ENCODE peak calls at places on chromosomes 6 and 20, in nine cellular contexts. F is brain microvascular endothelial cell, I is adrenal gland, S is psoas muscle, O is tibial artery, B is fibroblast of lung, Y is aorta, L is HCT116, E is SJCRH30. P is an unnamed sample.

GRCh38 chr20:8786383-8786782 is 282.5 kb upstream of the PLCB4 start:
- DNase-seq in I (no peak), O (no peak), B (no peak), Y (no peak), L (no peak), S (no peak), F (no peak), E (no peak), P (no peak)

GRCh38 chr6:112253842-112254816 is at the start of gene LAMA4:
- DNase-seq in L (no peak), I (peak; percentile 31), B (peak; percentile 83), F (peak; percentile 87), O (peak; percentile 72), E (peak; percentile 54), S (peak; percentile 71), Y (peak; percentile 56), P (peak; percentile 7)

GRCh38 chr6:16319813-16320532 is 81.6 kb downstream of the GMPR start:
- DNase-seq in B (peak; percentile 95), E (peak; percentile 85), F (peak; percentile 96), Y (peak; percentile 86), I (peak; percentile 92), O (peak; percentile 90), S (peak; percentile 92), L (peak; percentile 59), P (peak; percentile 85)

GRCh38 chr6:131387706-131388455 is 185.1 kb upstream of the ARG1 start:
- DNase-seq in L (no peak), B (no peak), I (no peak), F (no peak), S (no peak), E (no peak), O (no peak), Y (no peak), P (no peak)

GRCh38 chr6:15970517-15970916 is 158.4 kb upstream of the MYLIP start:
- DNase-seq in O (no peak), F (no peak), E (no peak), B (no peak), I (no peak), L (no peak), Y (no peak), S (no peak), P (no peak)

GRCh38 chr20:22942742-22943141 is 92.4 kb upstream of the SSTR4 start:
- DNase-seq in L (no peak), F (no peak), B (no peak), I (no peak), E (no peak), Y (no peak), S (no peak), O (no peak), P (no peak)

GRCh38 chr20:5741089-5741488 is 9.1 kb upstream of the SHLD1 start:
- DNase-seq in E (peak; percentile 65), B (peak; percentile 57), L (no peak), Y (no peak), S (no peak), O (no peak), F (no peak), I (peak; percentile 76), P (no peak)

GRCh38 chr6:33962186-33962585 is 158.4 kb upstream of the MLN start:
- DNase-seq in I (no peak), Y (no peak), S (no peak), L (no peak), F (no peak), O (no peak), E (no peak), B (peak; percentile 15), P (no peak)

GRCh38 chr6:16752206-16752867 is 8.9 kb downstream of the ATXN1 start:
- DNase-seq in O (no peak), Y (no peak), E (no peak), F (peak; percentile 78), B (peak; percentile 91), L (no peak), I (no peak), S (no peak), P (no peak)

GRCh38 chr6:38166411-38167240 is 347.1 kb downstream of the ZFAND3 start:
- DNase-seq in I (no peak), F (no peak), E (no peak), Y (no peak), B (no peak), S (no peak), O (no peak), L (no peak), P (no peak)

GRCh38 chr6:115947964-115948541 is 112.6 kb downstream of the FRK start:
- DNase-seq in O (no peak), S (no peak), Y (no peak), L (no peak), I (no peak), F (no peak), B (no peak), E (no peak), P (no peak)

GRCh38 chr6:75145976-75146375 is 59.9 kb downstream of the COL12A1 start:
- DNase-seq in Y (no peak), O (no peak), F (no peak), E (no peak), L (no peak), B (no peak), S (no peak), I (no peak), P (no peak)

GRCh38 chr6:160285541-160286105 is 27.0 kb upstream of the SLC22A2 start:
- DNase-seq in F (no peak), I (no peak), S (no peak), L (no peak), Y (no peak), B (no peak), O (no peak), E (no peak), P (no peak)

GRCh38 chr20:39849664-39850063 is 839.4 kb downstream of the MAFB start:
- DNase-seq in B (peak; percentile 91), S (peak; percentile 89), Y (peak; percentile 90), O (peak; percentile 85), E (peak; percentile 27), L (no peak), I (peak; percentile 96), F (peak; percentile 89), P (peak; percentile 16)

GRCh38 chr6:29071831-29072723 is 15.0 kb downstream of the OR2B3 start:
- DNase-seq in I (no peak), L (peak; percentile 51), E (peak; percentile 55), F (peak; percentile 34), Y (no peak), B (no peak), O (no peak), S (no peak), P (no peak)

GRCh38 chr6:19382676-19383075 is 454.5 kb upstream of the ID4 start:
- DNase-seq in Y (no peak), S (no peak), I (no peak), O (no peak), E (no peak), L (no peak), F (no peak), B (no peak), P (no peak)

GRCh38 chr6:127118505-127119360 is at the start of gene RSPO3:
- DNase-seq in B (peak; percentile 43), Y (peak; percentile 43), L (no peak), I (no peak), F (peak; percentile 21), S (peak; percentile 63), O (peak; percentile 64), E (peak; percentile 7), P (no peak)

GRCh38 chr6:36615018-36615761 is 21.0 kb downstream of the SRSF3 start:
- DNase-seq in Y (peak; percentile 61), B (peak; percentile 77), O (peak; percentile 70), S (peak; percentile 76), E (peak; percentile 75), I (peak; percentile 59), F (no peak), L (peak; percentile 41), P (no peak)

DNA sequence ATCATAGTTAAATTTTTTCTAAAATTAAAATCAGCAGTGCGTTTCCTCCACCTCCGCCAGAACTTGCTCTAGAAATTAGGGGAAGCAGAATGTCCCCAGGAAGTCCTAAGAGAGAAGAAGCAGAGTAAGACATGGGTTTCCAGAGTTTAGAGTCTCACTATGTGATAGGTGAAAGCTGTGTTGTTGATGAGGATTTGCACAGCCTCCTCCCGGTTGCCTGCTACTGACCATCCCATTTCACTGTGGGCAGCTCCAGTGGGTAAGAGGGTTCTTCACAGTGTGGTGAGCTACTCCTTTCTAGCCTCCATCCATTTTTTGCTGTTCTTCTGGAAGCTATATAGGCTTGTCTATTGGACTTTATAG is 13.3 kb downstream of the UST start:
- DNase-seq in Y (no peak), I (no peak), B (no peak), L (no peak), S (no peak), O (no peak), F (no peak), E (no peak), P (no peak)
- H3K27ac ChIP-seq in Y (peak overlapping the region; percentile 47), I (peak overlapping the region; percentile 16), B (peak overlapping the region; percentile 74), L (no peak overlapping the region), S (no peak overlapping the region), O (peak overlapping the region; percentile 78), F (peak overlapping the region; percentile 78), E (no peak overlapping the region), P (no peak overlapping the region)

GRCh38 chr6:122323361-122323760 is 76.1 kb upstream of the HSF2 start:
- DNase-seq in S (no peak), B (peak; percentile 0), E (peak; percentile 2), O (no peak), F (peak; percentile 1), L (no peak), Y (no peak), I (no peak), P (no peak)

GRCh38 chr6:122322824-122323223 is 76.6 kb upstream of the HSF2 start:
- DNase-seq in L (no peak), F (peak; percentile 34), O (no peak), Y (no peak), B (peak; percentile 49), E (peak; percentile 15), I (peak; percentile 22), S (no peak), P (no peak)
- H3K27ac ChIP-seq in L (no peak overlapping the region), F (peak overlapping the region; percentile 11), O (peak overlapping the region; percentile 27), Y (no peak overlapping the region), B (no peak overlapping the region), E (no peak overlapping the region), I (no peak overlapping the region), S (no peak overlapping the region), P (no peak overlapping the region)

GRCh38 chr6:91299544-91300491 is 712.9 kb upstream of the MAP3K7 start:
- DNase-seq in E (peak; percentile 72), Y (no peak), F (peak; percentile 91), O (no peak), S (peak; percentile 48), I (peak; percentile 11), L (no peak), B (peak; percentile 94), P (no peak)
- H3K27ac ChIP-seq in E (peak overlapping the region; percentile 61), Y (no peak overlapping the region), F (peak overlapping the region; percentile 78), O (no peak overlapping the region), S (no peak overlapping the region), I (peak overlapping the region; percentile 22), L (no peak overlapping the region), B (no peak overlapping the region), P (no peak overlapping the region)

DNA sequence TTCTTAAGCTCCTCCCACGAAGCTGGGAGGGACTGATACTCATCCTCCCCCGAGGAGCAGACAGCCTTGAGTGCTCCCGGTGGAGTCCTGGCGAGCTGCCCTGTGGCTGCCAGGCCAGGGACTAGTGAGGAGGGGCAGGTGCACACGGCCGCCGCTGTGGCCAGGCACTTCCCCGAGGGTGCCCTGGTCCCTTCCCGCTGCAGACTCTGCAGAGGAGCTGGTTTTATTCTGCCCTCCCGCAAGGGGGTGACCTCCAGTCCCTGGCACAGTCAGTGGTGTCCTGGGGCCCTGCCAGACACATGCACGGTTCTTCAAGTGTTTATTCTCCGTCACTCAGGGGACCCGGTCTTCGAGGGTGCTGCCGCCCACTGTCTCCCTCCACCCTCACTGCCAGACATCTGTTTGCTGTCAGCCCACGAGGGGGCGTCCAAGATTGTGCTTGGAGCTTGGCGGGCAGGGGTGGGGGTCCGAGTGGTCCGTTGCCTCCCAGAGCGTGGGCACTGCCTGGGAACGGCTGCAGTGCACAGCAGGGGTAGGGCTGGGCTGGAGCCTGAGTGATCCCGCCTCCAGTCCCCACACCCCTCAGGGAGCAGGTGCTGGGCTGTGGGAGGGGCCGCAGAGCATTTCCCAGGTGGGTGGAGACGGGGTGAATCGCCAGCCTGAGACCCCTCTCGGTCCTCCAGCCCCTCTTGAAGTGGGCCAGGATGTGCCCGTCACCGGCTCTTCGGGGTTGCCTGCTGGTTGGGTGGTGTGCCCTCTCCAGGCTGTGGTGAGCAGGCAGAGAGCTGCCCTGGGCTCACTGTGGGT is 3.1 kb upstream of the CABLES2 start:
- DNase-seq in L (no peak), Y (no peak), S (peak; percentile 61), O (no peak), E (peak; percentile 72), I (peak; percentile 89), F (no peak), B (peak; percentile 9), P (no peak)
- H3K27ac ChIP-seq in L (peak overlapping the region; percentile 30), Y (no peak overlapping the region), S (no peak overlapping the region), O (no peak overlapping the region), E (no peak overlapping the region), I (no peak overlapping the region), F (no peak overlapping the region), B (no peak overlapping the region), P (no peak overlapping the region)

P was measured in caudate nucleus.